ENCODE peak calls at places on chromosomes 11 and 22, in four cellular contexts. Y, P, X and K are unnamed samples.

GRCh38 chr11:108616549-108616948 is 23.0 kb upstream of the EXPH5 start:
- DNase-seq in Y (peak; percentile 74), P (peak; percentile 88), X (no peak), K (no peak)

GRCh38 chr11:111913997-111914396 is 1.5 kb downstream of the HSPB2 start:
- DNase-seq in Y (peak; percentile 76), P (no peak), X (no peak), K (peak; percentile 84)

GRCh38 chr11:72249961-72250360 is 6.0 kb upstream of the PHOX2A start:
- DNase-seq in Y (no peak), P (no peak), X (no peak), K (no peak)

GRCh38 chr22:23570681-23571080 is 9.4 kb downstream of the IGLL1 start:
- DNase-seq in Y (no peak), P (no peak), X (peak; percentile 35), K (peak; percentile 17)

GRCh38 chr11:36030707-36031365 is 87.0 kb downstream of the LDLRAD3 start:
- DNase-seq in Y (peak; percentile 78), P (no peak), X (no peak), K (no peak)

GRCh38 chr11:73280606-73281005 is 8.5 kb downstream of the P2RY6 start:
- DNase-seq in Y (no peak), P (no peak), X (no peak), K (peak; percentile 84)

GRCh38 chr11:44130751-44131150 is 35.3 kb downstream of the EXT2 start:
- DNase-seq in Y (no peak), P (no peak), X (no peak), K (no peak)

GRCh38 chr11:120492486-120492885 is 19.1 kb upstream of the GRIK4 start:
- DNase-seq in Y (no peak), P (no peak), X (no peak), K (no peak)

GRCh38 chr11:69640260-69640994 is 529 bp upstream of the CCND1 start:
- DNase-seq in Y (no peak), P (peak; percentile 45), X (peak; percentile 66), K (peak; percentile 77)

GRCh38 chr11:122167100-122167499 is 51.1 kb upstream of the BLID start:
- DNase-seq in Y (peak; percentile 85), P (no peak), X (no peak), K (no peak)

GRCh38 chr11:103051986-103052385 is 40.0 kb downstream of the DCUN1D5 start:
- DNase-seq in Y (peak; percentile 54), P (no peak), X (no peak), K (no peak)

GRCh38 chr11:125175896-125176575 is 11.5 kb downstream of the PKNOX2 start:
- DNase-seq in Y (no peak), P (no peak), X (no peak), K (peak; percentile 69)

GRCh38 chr22:41302016-41302767 is 867 bp downstream of the ZC3H7B start:
- DNase-seq in Y (no peak), P (no peak), X (no peak), K (no peak)

GRCh38 chr11:107040447-107041444 is 22.5 kb upstream of the GUCY1A2 start:
- DNase-seq in Y (peak; percentile 23), P (no peak), X (no peak), K (no peak)

GRCh38 chr22:40939202-40939601 is 12.0 kb upstream of the RBX1 start:
- DNase-seq in Y (no peak), P (no peak), X (no peak), K (no peak)

GRCh38 chr11:93784935-93785360 is 866 bp downstream of the MED17 start:
- DNase-seq in Y (no peak), P (no peak), X (no peak), K (no peak)

GRCh38 chr11:46298699-46299424 is 21.4 kb downstream of the CREB3L1 start:
- DNase-seq in Y (peak; percentile 93), P (peak; percentile 62), X (no peak), K (no peak)

GRCh38 chr22:28297504-28297903 is 378.4 kb upstream of the PITPNB start:
- DNase-seq in Y (peak; percentile 2), P (no peak), X (no peak), K (no peak)

GRCh38 chr11:330307-330693 is 9.6 kb upstream of the IFITM3 start:
- DNase-seq in Y (no peak), P (no peak), X (no peak), K (peak; percentile 71)

GRCh38 chr11:67357831-67358555 is 4.6 kb upstream of the POLD4 start:
- DNase-seq in Y (peak; percentile 71), P (peak; percentile 61), X (no peak), K (no peak)

GRCh38 chr11:67355794-67356550 is 2.6 kb upstream of the POLD4 start:
- DNase-seq in Y (no peak), P (peak; percentile 20), X (no peak), K (no peak)

GRCh38 chr11:67355023-67355793 is 1.9 kb upstream of the POLD4 start:
- DNase-seq in Y (no peak), P (peak; percentile 40), X (no peak), K (no peak)

GRCh38 chr11:67356551-67356866 is 3.2 kb upstream of the POLD4 start:
- DNase-seq in Y (no peak), P (no peak), X (no peak), K (no peak)

DNA sequence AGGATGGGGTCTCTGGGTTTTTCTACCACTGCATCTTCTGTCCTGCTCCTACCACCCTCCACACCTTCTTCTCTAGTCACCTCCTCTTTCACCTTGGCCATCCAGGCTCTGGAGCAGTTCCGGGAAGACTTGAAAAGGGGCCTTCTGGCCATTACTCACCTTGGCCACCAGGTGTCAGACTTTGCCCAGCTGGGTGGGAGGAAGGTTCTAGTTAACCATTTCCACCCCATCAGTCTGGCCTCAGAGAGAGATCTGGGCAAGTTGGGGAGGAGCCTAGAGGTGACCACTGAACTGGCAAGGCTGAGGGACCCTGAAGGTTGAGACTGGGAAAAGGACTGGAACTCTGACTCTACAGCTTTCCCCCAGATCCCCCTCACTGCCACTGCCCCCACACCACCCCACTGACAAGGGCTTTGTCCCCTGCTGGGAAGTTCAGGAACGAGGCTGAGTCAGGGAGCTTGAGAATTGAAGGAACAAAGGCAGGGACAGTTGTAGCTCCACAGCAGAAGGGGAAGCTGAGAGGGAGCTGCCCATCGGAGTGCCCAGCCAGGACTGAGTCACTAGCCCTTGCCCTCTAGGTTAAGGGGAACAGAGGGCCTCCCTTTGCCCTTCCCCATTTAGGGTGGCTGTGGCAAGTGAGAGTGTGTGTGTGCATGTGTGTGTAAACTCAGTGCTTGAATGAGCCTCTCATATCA is 3.7 kb upstream of the POLD4 start:
- DNase-seq in Y (peak; percentile 80), P (peak; percentile 90), X (peak; percentile 72), K (no peak)
- H3K27ac ChIP-seq in Y (peak overlapping the region; percentile 87), P (peak overlapping the region; percentile 93), X (peak overlapping the region; percentile 97), K (no peak overlapping the region)

DNA sequence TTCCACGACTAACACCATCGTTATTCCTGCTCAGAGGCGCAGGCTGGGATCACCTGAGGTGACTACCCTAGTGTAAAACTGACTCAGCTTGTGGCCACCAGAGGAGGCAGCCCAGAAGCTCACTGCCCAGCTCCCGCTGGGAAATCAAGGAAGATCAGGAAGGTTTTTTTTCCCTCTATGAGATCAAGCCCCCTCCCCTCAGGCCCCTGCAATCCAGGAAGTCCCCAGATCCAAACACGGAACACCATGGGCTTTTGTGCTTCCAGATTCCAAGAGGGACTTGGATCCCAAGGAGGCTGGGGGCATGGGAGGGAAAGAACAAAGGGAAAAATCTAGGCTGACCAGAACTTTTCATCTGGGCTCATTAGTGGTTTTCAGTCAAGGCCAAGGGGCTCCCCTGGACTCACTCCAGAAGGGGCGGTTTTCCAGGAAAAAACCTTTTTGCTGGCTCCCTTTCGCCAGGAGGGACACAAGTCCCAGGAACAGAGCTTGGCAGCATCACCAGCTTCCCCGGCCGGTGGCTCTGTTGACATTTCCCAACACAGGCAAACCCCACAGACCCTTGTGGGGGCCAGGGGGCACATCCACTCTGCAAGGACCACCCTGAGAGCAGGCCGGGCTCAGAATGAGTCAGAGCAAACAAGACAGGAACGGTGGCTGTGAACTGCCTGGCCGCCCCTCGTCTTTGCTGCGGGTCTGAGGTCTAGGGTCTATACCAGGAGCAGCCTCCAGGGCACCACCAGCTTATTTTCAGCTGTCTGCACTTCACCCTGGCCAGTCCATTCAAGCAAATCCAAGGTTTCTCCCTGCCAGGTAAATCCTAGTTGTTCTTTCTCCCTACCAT is 36.8 kb downstream of the MYH9 start:
- DNase-seq in Y (peak; percentile 75), P (peak; percentile 79), X (peak; percentile 74), K (no peak)
- H3K4me1 ChIP-seq in Y (peaks cover 44% of the 10 kb centered on the region), P (peaks cover 86% of the 10 kb centered on the region), X (peaks cover 76% of the 10 kb centered on the region), K (peaks cover 18% of the 10 kb centered on the region)

DNA sequence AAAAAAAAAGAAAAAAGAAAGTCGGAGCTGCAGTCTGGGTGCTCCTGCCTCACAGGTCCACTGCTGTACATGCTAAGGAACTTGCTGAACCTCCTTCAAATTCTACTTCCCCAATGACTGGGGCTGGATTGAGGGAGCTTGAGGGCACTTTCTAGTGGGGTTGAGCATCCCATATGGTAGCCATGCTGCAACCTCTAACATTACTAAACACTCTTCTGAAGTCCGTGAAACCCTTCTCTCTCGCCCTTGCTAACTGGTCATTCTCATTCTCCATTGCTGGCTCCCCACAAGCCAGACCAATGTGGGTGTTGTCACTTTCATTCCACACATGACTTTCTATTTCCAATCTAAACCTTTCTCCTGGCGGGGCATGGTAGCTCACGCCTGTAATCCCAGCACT is 1.2 kb downstream of the ESS2 start:
- DNase-seq in Y (no peak), P (no peak), X (no peak), K (no peak)
- H3K4me3 ChIP-seq in Y (no peak overlapping the region), P (no peak overlapping the region), X (no peak overlapping the region), K (no peak overlapping the region)

DNA sequence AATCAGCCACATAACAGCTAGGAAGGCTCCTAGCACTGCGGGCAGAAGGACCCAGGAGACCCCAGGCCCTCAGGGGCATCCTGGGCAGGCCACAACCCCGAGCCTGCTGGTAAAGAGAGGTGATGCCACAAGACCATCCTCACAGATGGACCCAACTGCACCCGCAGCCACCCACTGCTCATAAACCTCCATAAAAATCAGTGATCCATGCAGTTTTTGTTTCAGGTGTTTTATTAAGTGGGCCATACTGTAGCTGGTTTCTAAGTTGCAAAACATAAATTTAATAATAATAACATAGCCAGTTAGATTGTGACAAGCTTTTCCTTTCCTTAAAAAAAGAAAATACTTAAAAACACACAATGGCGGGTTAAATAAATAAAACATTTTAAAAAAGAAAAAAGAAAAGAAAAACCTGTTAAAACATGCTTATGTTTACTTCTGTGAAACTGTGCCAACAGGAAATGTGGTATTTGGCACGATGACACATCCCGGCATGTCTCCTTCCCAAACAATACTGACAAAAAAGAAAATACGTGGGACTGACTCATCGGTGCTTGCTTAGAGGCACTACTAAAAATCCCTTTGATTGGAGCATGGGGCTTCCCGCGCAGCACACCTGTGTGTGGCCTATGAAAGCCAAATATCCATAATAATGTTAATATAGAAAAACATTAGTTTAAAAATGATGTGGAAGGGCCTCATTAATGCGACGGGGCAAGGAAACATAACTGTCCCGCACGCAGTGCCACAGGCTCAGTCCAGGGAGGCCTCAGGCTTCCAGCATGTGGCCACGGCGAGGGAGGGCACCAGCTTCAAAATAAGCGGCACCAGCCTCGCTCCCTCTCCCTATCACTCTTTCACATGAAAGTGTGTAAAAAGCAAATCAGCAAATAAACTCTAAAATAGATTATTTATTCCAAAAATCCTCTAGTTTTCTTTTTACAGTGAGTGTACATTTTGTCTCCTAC is 47.5 kb upstream of the SCUBE2 start:
- DNase-seq in Y (peak; percentile 95), P (peak; percentile 86), X (no peak), K (no peak)
- H3K27ac ChIP-seq in Y (peak overlapping the region; percentile 36), P (peak overlapping the region; percentile 43), X (peak overlapping the region; percentile 68), K (peak overlapping the region; percentile 6)

DNA sequence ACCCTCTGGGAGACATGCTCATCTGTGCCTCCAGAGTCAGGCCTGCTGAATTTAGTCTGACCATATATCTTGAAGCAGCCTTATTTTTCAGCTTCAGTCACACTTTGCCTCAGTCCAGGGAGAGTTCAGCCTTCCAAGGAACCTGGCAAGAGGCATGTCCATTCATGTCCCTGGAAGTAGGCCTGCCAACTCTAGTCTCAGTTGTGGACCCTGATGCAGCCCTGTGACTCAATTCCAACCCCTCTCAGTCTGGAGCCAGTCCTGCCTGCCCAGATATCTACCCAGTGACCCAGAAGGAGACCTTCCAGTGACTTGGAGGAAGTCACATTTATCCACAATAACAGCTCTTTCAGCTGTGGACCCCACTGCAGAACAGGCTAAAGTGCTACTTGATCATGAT is 566.6 kb downstream of the TMEM135 start:
- DNase-seq in Y (no peak), P (no peak), X (no peak), K (no peak)
- H3K4me1 ChIP-seq in Y (no peaks in the 10 kb centered on the region), P (no peaks in the 10 kb centered on the region), X (no peaks in the 10 kb centered on the region), K (peaks cover 4% of the 10 kb centered on the region)